ENCODE peak calls at places on chromosomes 13 and 19, in four cellular contexts. G is tibial nerve, A is transverse colon, H is esophagus squamous epithelium. Q is an unnamed sample.

GRCh38 chr19:57587529-57587928 is 3.6 kb downstream of the ZIK1 start:
- DNase-seq in G (no peak), A (no peak), H (no peak), Q (no peak)

GRCh38 chr19:53849237-53849676 is 18.4 kb upstream of the MYADM start:
- DNase-seq in G (peak), A (no peak), H (no peak), Q (no peak)

GRCh38 chr19:9498183-9498902 is at the start of gene ZNF560:
- DNase-seq in G (no peak), A (no peak), H (no peak), Q (no peak)

GRCh38 chr19:54164369-54165068 is 5.0 kb upstream of the LENG1 start:
- DNase-seq in G (peak), A (peak), H (no peak), Q (no peak)

GRCh38 chr13:113064534-113065405 is 40.8 kb upstream of the F7 start:
- DNase-seq in G (no peak), A (no peak), H (no peak), Q (no peak)

GRCh38 chr13:96637039-96637438 is 357.2 kb downstream of the OXGR1 start:
- DNase-seq in G (no peak), A (no peak), H (no peak), Q (no peak)

GRCh38 chr13:20997301-20998061 is 63.9 kb downstream of the LATS2 start:
- DNase-seq in G (no peak), A (no peak), H (no peak), Q (no peak)

GRCh38 chr19:20315543-20315942 is 148.5 kb downstream of the ZNF486 start:
- DNase-seq in G (no peak), A (no peak), H (no peak), Q (no peak)

GRCh38 chr19:13669780-13670355 is 94.5 kb upstream of the MRI1 start:
- DNase-seq in G (no peak), A (no peak), H (no peak), Q (no peak)

GRCh38 chr13:92843549-92843948 is 383.1 kb upstream of the GPC6 start:
- DNase-seq in G (no peak), A (no peak), H (no peak), Q (no peak)

GRCh38 chr13:70893832-70894231 is 785.6 kb upstream of the KLHL1 start:
- DNase-seq in G (no peak), A (no peak), H (no peak), Q (no peak)

GRCh38 chr19:14114854-14115253 is 2.7 kb downstream of the PRKACA start:
- DNase-seq in G (no peak), A (peak), H (no peak), Q (peak)

GRCh38 chr19:55253842-55254624 is 4.8 kb downstream of the PPP6R1 start:
- DNase-seq in G (no peak), A (peak), H (no peak), Q (no peak)

GRCh38 chr19:35134601-35135091 is at the start of gene LGI4:
- DNase-seq in G (no peak), A (no peak), H (no peak), Q (no peak)

DNA sequence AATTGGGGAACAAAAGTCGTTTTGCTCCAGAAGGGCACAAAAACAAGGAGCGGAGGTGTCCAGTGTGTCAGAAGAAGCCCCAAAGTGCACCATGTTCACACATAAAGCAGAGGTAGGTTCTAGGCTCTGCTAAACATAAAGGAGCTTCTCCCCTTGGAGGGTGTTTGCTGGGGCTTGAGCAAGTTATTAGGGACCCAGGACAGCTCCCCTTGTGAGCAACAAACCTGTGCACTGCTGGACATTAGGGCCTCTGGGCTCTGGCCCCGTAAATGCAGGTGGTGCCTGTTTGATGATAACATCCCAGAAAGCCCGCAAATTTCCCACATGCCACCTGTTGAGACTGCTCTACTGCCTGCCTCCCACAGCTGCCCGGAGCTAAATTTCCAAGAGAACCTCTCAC is 10.8 kb downstream of the RCN3 start:
- DNase-seq in G (no peak), A (no peak), H (no peak), Q (no peak)
- TF ChIP-seq POLR2A in G (no peak), A (no peak), H (no peak), Q (no peak)

DNA sequence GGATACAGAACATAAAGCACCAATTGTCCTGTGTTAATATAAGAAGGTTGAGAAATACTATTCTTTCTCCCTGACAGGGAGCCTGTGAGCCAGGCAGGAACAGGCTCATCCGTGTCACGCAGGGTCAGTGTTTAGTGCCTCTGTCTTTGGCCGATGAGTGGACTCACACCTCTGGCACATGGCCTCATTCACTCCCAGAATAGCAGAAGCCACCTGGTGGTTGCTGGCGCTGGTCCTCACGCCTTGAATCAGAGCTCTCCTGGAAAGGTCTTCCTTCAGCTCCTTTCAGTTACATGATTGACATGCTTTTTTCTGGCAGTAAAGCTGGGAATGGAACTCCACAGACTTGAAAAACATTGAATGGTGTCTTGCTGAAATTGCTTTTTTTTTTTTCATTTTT is 28.1 kb upstream of the SIAH3 start:
- DNase-seq in G (no peak), A (peak), H (no peak), Q (peak)
- TF ChIP-seq CTCF in G (no peak), A (no peak), H (no peak), Q (peak)

DNA sequence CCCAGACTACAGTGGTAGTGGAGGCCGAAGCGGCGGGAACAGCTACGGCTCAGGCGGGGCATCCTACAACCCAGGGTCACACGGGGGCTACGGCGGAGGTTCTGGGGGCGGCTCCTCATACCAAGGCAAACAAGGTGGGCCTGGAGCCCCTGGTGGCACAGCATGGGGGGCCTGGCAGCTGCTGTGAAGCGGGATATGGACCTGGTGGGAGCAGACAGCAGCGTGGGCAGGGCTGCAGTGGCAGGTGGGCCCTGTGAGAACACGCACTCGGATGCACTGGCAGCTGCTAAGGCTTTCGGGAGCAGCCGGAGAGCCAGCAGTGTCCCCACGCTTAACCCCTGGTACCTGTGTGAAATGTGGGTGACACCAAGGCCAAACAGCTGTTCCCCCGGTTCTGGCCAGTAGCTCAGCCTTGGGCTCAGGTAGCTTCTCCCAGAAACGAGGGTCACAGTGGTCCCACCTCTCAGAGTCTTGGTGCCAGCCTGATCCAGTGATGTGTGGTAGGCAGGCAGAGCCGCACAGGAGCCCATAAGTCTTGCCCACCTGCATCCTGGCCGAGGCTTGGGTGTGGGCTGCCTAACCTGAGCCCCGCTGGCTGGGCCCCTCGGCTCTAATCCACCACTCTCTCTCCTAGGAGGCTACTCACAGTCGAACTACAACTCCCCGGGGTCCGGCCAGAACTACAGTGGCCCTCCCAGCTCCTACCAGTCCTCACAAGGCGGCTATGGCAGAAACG is 12.5 kb upstream of the QTRT1 start:
- DNase-seq in G (no peak), A (no peak), H (no peak), Q (no peak)
- TF ChIP-seq POLR2A in G (no peak), A (no peak), H (no peak), Q (no peak)

GRCh38 chr13:24725379-24725778 is 38.6 kb upstream of the RNF17 start:
- DNase-seq in G (no peak), A (no peak), H (no peak), Q (no peak)

GRCh38 chr13:24724714-24725113 is 39.3 kb upstream of the RNF17 start:
- DNase-seq in G (no peak), A (no peak), H (no peak), Q (no peak)

GRCh38 chr13:24719139-24719538 is 38.9 kb downstream of the ATP12A start:
- DNase-seq in G (no peak), A (no peak), H (no peak), Q (no peak)

GRCh38 chr13:24727731-24728601 is 36.0 kb upstream of the RNF17 start:
- DNase-seq in G (peak), A (peak), H (no peak), Q (peak)

DNA sequence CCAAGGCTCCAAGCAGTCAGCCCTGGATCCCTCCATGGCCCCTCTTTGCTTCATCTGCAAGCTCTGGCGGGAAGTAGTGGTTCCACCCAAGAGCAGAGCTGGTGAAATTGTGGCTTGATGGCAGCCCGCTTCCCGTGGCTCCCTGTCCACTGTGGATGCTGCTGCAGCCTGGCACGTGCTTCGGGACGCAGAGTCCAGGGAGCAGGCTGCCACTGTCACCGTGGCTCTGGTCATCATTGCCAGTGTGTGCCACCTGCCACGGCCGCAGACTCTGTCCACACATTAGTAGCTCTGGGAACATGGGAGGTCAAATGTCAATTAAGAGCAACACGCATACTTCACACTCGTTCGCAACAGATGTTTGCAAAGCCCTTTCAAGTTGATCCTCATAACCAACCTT is 40.8 kb upstream of the RNF17 start:
- DNase-seq in G (no peak), A (no peak), H (no peak), Q (no peak)
- TF ChIP-seq CTCF in G (no peak), A (no peak), H (no peak), Q (no peak)

GRCh38 chr13:26557051-26557392 is 461 bp upstream of the WASF3 start:
- DNase-seq in G (no peak), A (no peak), H (no peak), Q (no peak)

GRCh38 chr13:26555413-26555812 is 2.1 kb upstream of the WASF3 start:
- DNase-seq in G (no peak), A (no peak), H (no peak), Q (no peak)

GRCh38 chr13:26558074-26558805 is 757 bp downstream of the WASF3 start:
- DNase-seq in G (no peak), A (no peak), H (no peak), Q (peak)

GRCh38 chr13:26558912-26559485 is 1.5 kb downstream of the WASF3 start:
- DNase-seq in G (no peak), A (no peak), H (no peak), Q (no peak)

DNA sequence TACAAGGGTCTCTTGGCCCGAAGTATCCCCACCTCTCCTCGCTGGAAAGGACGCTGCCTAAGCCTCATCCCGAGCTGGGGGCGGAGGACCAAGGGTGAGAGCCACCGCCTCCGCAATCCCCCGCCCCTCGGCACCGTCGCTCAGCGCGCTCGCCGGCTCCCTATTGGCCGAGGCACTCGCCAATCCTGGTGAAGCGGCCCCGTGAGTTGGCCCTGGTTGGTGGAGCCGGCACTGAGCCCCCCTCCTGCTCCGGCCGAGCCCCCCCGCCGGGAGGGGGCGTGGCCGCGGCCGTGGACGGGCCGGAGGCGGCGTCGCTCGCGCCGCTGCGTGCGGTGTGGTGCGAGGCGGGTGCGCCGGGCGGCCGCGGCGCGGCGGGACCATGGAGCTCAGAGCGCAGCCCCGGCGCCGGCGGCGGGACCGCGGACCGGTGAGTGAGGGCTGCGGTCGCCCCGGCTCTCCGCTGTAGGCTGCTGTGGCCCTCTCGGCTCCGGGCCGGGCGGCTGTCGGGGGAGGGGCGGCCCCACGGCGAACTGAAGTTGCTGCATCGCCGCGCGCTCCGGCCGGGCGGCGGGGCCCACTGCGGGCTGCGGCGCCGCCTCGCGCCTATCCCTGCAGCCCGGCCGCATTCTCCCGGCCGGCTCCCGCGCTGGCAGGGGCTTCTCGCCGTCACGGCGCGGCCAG is at the start of gene WASF3:
- DNase-seq in G (peak), A (peak), H (no peak), Q (peak)
- TF ChIP-seq POLR2A in G (peak), A (no peak), H (no peak), Q (peak)

GRCh38 chr13:51818771-51819511 is 15.0 kb upstream of the DHRS12 start:
- DNase-seq in G (no peak), A (no peak), H (no peak), Q (no peak)
- TF ChIP-seq CTCF in G (no peak), A (no peak), H (no peak), Q (no peak)

GRCh38 chr13:110885966-110886365 is 28.9 kb downstream of the ANKRD10 start:
- DNase-seq in G (no peak), A (no peak), H (no peak), Q (no peak)

GRCh38 chr13:110883539-110883938 is 31.3 kb downstream of the ANKRD10 start:
- DNase-seq in G (no peak), A (no peak), H (no peak), Q (no peak)

GRCh38 chr13:110886475-110887241 is 28.2 kb downstream of the ANKRD10 start:
- DNase-seq in G (no peak), A (no peak), H (no peak), Q (no peak)

GRCh38 chr13:110887242-110887954 is 27.5 kb downstream of the ANKRD10 start:
- DNase-seq in G (no peak), A (no peak), H (no peak), Q (no peak)

DNA sequence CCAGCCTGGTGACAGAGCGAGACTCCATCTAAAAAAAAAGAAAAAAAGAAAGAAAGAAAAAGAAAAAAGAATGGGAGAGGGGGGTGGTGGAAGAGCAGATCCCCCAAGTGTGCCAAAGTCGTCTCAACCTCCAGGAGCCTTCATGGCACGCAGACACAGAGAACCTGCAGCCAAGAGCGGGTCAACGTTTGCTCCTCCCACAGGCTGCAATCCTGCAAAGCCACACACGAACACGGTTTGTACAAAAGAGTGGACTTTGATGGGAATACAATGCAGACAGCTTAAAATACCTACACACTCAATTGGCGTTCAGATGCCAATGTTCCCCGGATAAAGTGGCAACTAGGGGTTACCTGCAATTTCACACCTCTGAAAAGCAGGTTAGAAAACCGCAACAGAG is 29.4 kb downstream of the ANKRD10 start:
- DNase-seq in G (no peak), A (no peak), H (no peak), Q (no peak)
- TF ChIP-seq POLR2A in G (no peak), A (no peak), H (no peak), Q (no peak)

GRCh38 chr19:1908364-1908678 is 3.1 kb downstream of the ADAT3 start:
- DNase-seq in G (no peak), A (no peak), H (no peak), Q (no peak)
- TF ChIP-seq CTCF in G (no peak), A (no peak), H (no peak), Q (no peak)

GRCh38 chr19:45279587-45280192 is 28.6 kb downstream of the MARK4 start:
- DNase-seq in G (no peak), A (no peak), H (no peak), Q (no peak)
- TF ChIP-seq POLR2A in G (no peak), A (no peak), H (no peak), Q (no peak)

GRCh38 chr19:41341669-41342490 is 11.8 kb downstream of the TGFB1 start:
- DNase-seq in G (no peak), A (peak), H (no peak), Q (no peak)
- TF ChIP-seq CTCF in G (no peak), A (peak), H (no peak), Q (no peak)